ENCODE peak calls at places on chromosome 3, in ten cellular contexts. One of them, this sample, is unnamed.

GRCh38 chr3:116038968-116039950 is 406.0 kb downstream of the LSAMP start:
- DNase-seq in sigmoid colon: no peak
- DNase-seq in K562: peak
- DNase-seq in HCT116: no peak
- DNase-seq in transverse colon: no peak
- DNase-seq in H1: no peak
- DNase-seq in stomach: no peak
- DNase-seq in breast epithelium: no peak
- DNase-seq in upper lobe of left lung: no peak
- DNase-seq in suprapubic skin: no peak
- DNase-seq in this sample: no peak

GRCh38 chr3:177589921-177590336 is 392.6 kb upstream of the TBL1XR1 start:
- DNase-seq in K562: no peak
- DNase-seq in breast epithelium: no peak
- DNase-seq in stomach: no peak
- DNase-seq in transverse colon: no peak
- DNase-seq in HCT116: peak
- DNase-seq in sigmoid colon: no peak
- DNase-seq in H1: no peak
- DNase-seq in suprapubic skin: no peak
- DNase-seq in upper lobe of left lung: no peak
- DNase-seq in this sample: no peak

GRCh38 chr3:12004741-12005513 is 739 bp downstream of the SYN2 start:
- DNase-seq in stomach: no peak
- DNase-seq in upper lobe of left lung: peak
- DNase-seq in K562: no peak
- DNase-seq in H1: no peak
- DNase-seq in HCT116: no peak
- DNase-seq in sigmoid colon: no peak
- DNase-seq in suprapubic skin: no peak
- DNase-seq in transverse colon: no peak
- DNase-seq in breast epithelium: no peak
- DNase-seq in this sample: no peak

GRCh38 chr3:5195605-5196004 is 8.1 kb downstream of the EDEM1 start:
- DNase-seq in HCT116: no peak
- DNase-seq in suprapubic skin: no peak
- DNase-seq in sigmoid colon: no peak
- DNase-seq in transverse colon: no peak
- DNase-seq in K562: no peak
- DNase-seq in breast epithelium: peak
- DNase-seq in upper lobe of left lung: no peak
- DNase-seq in stomach: no peak
- DNase-seq in H1: no peak
- DNase-seq in this sample: no peak

GRCh38 chr3:185864767-185865166 is 39.9 kb upstream of the IGF2BP2 start:
- DNase-seq in HCT116: no peak
- DNase-seq in transverse colon: no peak
- DNase-seq in breast epithelium: no peak
- DNase-seq in suprapubic skin: no peak
- DNase-seq in sigmoid colon: no peak
- DNase-seq in stomach: no peak
- DNase-seq in upper lobe of left lung: no peak
- DNase-seq in K562: no peak
- DNase-seq in H1: no peak
- DNase-seq in this sample: no peak

GRCh38 chr3:43786102-43786952 is 95.6 kb downstream of the ABHD5 start:
- DNase-seq in upper lobe of left lung: no peak
- DNase-seq in transverse colon: no peak
- DNase-seq in HCT116: no peak
- DNase-seq in sigmoid colon: no peak
- DNase-seq in stomach: no peak
- DNase-seq in K562: no peak
- DNase-seq in suprapubic skin: no peak
- DNase-seq in H1: no peak
- DNase-seq in breast epithelium: no peak
- DNase-seq in this sample: no peak

GRCh38 chr3:57582470-57583168 is 14.5 kb downstream of the ARF4 start:
- DNase-seq in sigmoid colon: no peak
- DNase-seq in upper lobe of left lung: no peak
- DNase-seq in suprapubic skin: no peak
- DNase-seq in stomach: no peak
- DNase-seq in K562: no peak
- DNase-seq in breast epithelium: peak
- DNase-seq in HCT116: peak
- DNase-seq in H1: peak
- DNase-seq in transverse colon: no peak
- DNase-seq in this sample: no peak

GRCh38 chr3:22098000-22098399 is 347.0 kb upstream of the ZNF385D start:
- DNase-seq in sigmoid colon: no peak
- DNase-seq in breast epithelium: no peak
- DNase-seq in transverse colon: no peak
- DNase-seq in H1: no peak
- DNase-seq in upper lobe of left lung: no peak
- DNase-seq in HCT116: no peak
- DNase-seq in K562: no peak
- DNase-seq in suprapubic skin: no peak
- DNase-seq in stomach: no peak
- DNase-seq in this sample: no peak

GRCh38 chr3:151268267-151269235 is 9.8 kb downstream of the P2RY14 start:
- DNase-seq in upper lobe of left lung: no peak
- DNase-seq in transverse colon: peak
- DNase-seq in H1: no peak
- DNase-seq in suprapubic skin: no peak
- DNase-seq in HCT116: no peak
- DNase-seq in stomach: no peak
- DNase-seq in sigmoid colon: no peak
- DNase-seq in K562: no peak
- DNase-seq in breast epithelium: no peak
- DNase-seq in this sample: no peak

GRCh38 chr3:65733459-65733858 is 305.3 kb downstream of the MAGI1 start:
- DNase-seq in upper lobe of left lung: no peak
- DNase-seq in transverse colon: no peak
- DNase-seq in HCT116: no peak
- DNase-seq in H1: no peak
- DNase-seq in stomach: no peak
- DNase-seq in suprapubic skin: no peak
- DNase-seq in K562: no peak
- DNase-seq in breast epithelium: no peak
- DNase-seq in sigmoid colon: no peak
- DNase-seq in this sample: no peak

GRCh38 chr3:170523248-170523647 is 62.6 kb downstream of the SLC7A14 start:
- DNase-seq in sigmoid colon: no peak
- DNase-seq in HCT116: no peak
- DNase-seq in transverse colon: no peak
- DNase-seq in breast epithelium: no peak
- DNase-seq in H1: no peak
- DNase-seq in upper lobe of left lung: no peak
- DNase-seq in stomach: no peak
- DNase-seq in suprapubic skin: no peak
- DNase-seq in K562: no peak
- DNase-seq in this sample: no peak

GRCh38 chr3:175668300-175668699 is 809.2 kb downstream of the NAALADL2 start:
- DNase-seq in HCT116: no peak
- DNase-seq in K562: no peak
- DNase-seq in H1: no peak
- DNase-seq in breast epithelium: no peak
- DNase-seq in sigmoid colon: no peak
- DNase-seq in stomach: no peak
- DNase-seq in transverse colon: no peak
- DNase-seq in suprapubic skin: no peak
- DNase-seq in upper lobe of left lung: no peak
- DNase-seq in this sample: no peak

GRCh38 chr3:175659951-175660350 is 800.8 kb downstream of the NAALADL2 start:
- DNase-seq in H1: no peak
- DNase-seq in suprapubic skin: no peak
- DNase-seq in upper lobe of left lung: no peak
- DNase-seq in sigmoid colon: no peak
- DNase-seq in stomach: no peak
- DNase-seq in HCT116: no peak
- DNase-seq in K562: no peak
- DNase-seq in transverse colon: no peak
- DNase-seq in breast epithelium: no peak
- DNase-seq in this sample: no peak

GRCh38 chr3:175662815-175663214 is 803.7 kb downstream of the NAALADL2 start:
- DNase-seq in suprapubic skin: no peak
- DNase-seq in H1: no peak
- DNase-seq in K562: no peak
- DNase-seq in breast epithelium: no peak
- DNase-seq in sigmoid colon: no peak
- DNase-seq in upper lobe of left lung: no peak
- DNase-seq in transverse colon: no peak
- DNase-seq in HCT116: no peak
- DNase-seq in stomach: no peak
- DNase-seq in this sample: no peak

GRCh38 chr3:175670572-175670971 is 811.4 kb downstream of the NAALADL2 start:
- DNase-seq in stomach: no peak
- DNase-seq in upper lobe of left lung: no peak
- DNase-seq in H1: no peak
- DNase-seq in suprapubic skin: no peak
- DNase-seq in K562: no peak
- DNase-seq in sigmoid colon: no peak
- DNase-seq in breast epithelium: no peak
- DNase-seq in HCT116: no peak
- DNase-seq in transverse colon: no peak
- DNase-seq in this sample: no peak

DNA sequence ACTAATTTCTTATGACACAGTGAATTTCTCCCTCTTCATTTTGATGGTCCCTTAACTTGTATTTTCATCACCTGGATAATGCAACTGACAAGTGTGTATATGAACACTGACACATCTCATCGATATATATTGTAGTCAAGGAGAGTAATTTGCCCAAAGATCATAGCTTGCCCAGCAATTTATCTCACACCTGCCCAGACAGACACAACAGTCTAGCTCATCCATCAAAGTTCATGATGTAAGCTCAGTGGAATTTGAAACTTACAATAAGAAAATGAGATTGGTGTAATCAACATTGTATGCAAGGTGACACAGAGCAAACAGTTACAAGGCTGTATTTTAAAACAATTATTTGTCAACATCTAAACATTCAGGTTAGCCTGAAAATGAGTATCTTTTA is 805.8 kb downstream of the NAALADL2 start:
- DNase-seq in breast epithelium: no peak
- DNase-seq in H1: no peak
- DNase-seq in HCT116: no peak
- DNase-seq in K562: no peak
- DNase-seq in transverse colon: no peak
- DNase-seq in sigmoid colon: no peak
- DNase-seq in stomach: no peak
- DNase-seq in upper lobe of left lung: no peak
- DNase-seq in suprapubic skin: no peak
- DNase-seq in this sample: no peak
- TF ChIP-seq POLR2AphosphoS5 in breast epithelium: no peak
- TF ChIP-seq POLR2AphosphoS5 in H1: no peak
- TF ChIP-seq POLR2AphosphoS5 in HCT116: no peak
- TF ChIP-seq POLR2AphosphoS5 in K562: no peak
- TF ChIP-seq POLR2AphosphoS5 in transverse colon: no peak
- TF ChIP-seq POLR2AphosphoS5 in sigmoid colon: no peak
- TF ChIP-seq POLR2AphosphoS5 in stomach: no peak
- TF ChIP-seq POLR2AphosphoS5 in upper lobe of left lung: no peak
- TF ChIP-seq POLR2AphosphoS5 in suprapubic skin: no peak
- TF ChIP-seq POLR2AphosphoS5 in this sample: no peak

DNA sequence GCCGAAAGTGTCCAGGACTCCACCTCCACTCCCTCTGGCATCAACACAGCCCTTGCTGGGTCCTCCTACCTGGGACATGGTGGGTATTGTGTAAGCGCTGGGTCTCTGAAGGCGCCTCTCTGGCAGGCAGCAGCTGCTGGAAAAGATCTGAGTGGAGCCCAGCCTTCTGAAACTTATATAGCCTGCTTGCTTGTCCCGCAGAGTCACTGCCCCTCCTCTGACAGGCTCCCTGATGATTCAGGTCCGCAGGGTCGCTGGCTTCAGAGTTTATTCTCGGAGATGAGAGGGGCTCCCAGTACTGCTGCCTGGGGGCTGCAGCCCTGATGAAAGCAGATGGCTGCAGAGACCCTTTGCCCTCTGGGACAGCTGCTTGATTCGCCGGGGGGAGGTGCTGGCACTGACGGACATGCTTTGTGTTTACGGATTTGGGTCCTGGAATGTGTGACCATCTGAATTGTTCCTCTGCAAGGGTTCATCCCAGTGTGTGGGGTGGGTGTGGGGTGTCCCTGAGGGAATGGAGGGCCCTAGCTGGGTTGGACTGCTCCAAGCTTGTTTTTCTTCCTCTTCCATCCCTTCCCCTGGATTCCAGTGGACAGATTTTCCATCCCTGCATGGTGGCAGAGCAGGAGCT is at the start of gene MUSTN1:
- DNase-seq in upper lobe of left lung: no peak
- DNase-seq in transverse colon: no peak
- DNase-seq in suprapubic skin: no peak
- DNase-seq in K562: no peak
- DNase-seq in HCT116: no peak
- DNase-seq in stomach: no peak
- DNase-seq in breast epithelium: peak
- DNase-seq in H1: no peak
- DNase-seq in sigmoid colon: peak
- DNase-seq in this sample: no peak
- TF ChIP-seq POLR2A in upper lobe of left lung: no peak
- TF ChIP-seq POLR2A in transverse colon: no peak
- TF ChIP-seq POLR2A in suprapubic skin: no peak
- TF ChIP-seq POLR2A in K562: no peak
- TF ChIP-seq POLR2A in HCT116: no peak
- TF ChIP-seq POLR2A in stomach: no peak
- TF ChIP-seq POLR2A in breast epithelium: no peak
- TF ChIP-seq POLR2A in H1: no peak
- TF ChIP-seq POLR2A in sigmoid colon: no peak
- TF ChIP-seq POLR2A in this sample: no peak

DNA sequence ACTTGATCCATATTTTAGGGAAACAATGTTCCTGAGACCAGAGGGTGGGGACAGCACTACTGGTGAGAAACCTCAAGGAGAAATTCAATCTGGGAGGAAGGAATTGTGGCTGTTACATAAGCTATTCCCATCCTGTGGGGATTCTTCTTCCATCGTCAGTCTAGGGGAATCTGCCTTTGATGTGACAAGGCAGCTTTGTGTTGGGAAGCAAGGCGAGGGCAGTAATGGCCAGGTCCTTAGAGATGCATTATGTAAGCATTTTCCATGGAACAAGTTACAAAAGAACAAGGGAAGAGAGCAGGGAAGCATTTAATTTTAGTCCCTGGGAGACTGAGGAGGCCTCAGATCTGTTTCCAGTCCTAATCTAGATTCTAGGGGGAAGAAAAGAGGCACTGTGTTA is 219.2 kb upstream of the TTC14 start:
- DNase-seq in H1: no peak
- DNase-seq in HCT116: no peak
- DNase-seq in suprapubic skin: no peak
- DNase-seq in stomach: no peak
- DNase-seq in upper lobe of left lung: no peak
- DNase-seq in sigmoid colon: no peak
- DNase-seq in K562: no peak
- DNase-seq in transverse colon: no peak
- DNase-seq in breast epithelium: no peak
- DNase-seq in this sample: no peak
- H3K27ac ChIP-seq in H1: no peak
- H3K27ac ChIP-seq in HCT116: no peak
- H3K27ac ChIP-seq in suprapubic skin: no peak
- H3K27ac ChIP-seq in stomach: no peak
- H3K27ac ChIP-seq in upper lobe of left lung: no peak
- H3K27ac ChIP-seq in sigmoid colon: no peak
- H3K27ac ChIP-seq in K562: no peak
- H3K27ac ChIP-seq in transverse colon: no peak
- H3K27ac ChIP-seq in breast epithelium: no peak
- H3K27ac ChIP-seq in this sample: no peak

GRCh38 chr3:127017781-127018180 is 34.9 kb downstream of the PLXNA1 start:
- DNase-seq in stomach: no peak
- DNase-seq in H1: no peak
- DNase-seq in breast epithelium: no peak
- DNase-seq in sigmoid colon: no peak
- DNase-seq in upper lobe of left lung: peak
- DNase-seq in suprapubic skin: no peak
- DNase-seq in transverse colon: no peak
- DNase-seq in K562: no peak
- DNase-seq in HCT116: no peak
- DNase-seq in this sample: no peak
- TF ChIP-seq POLR2AphosphoS5 in stomach: no peak
- TF ChIP-seq POLR2AphosphoS5 in H1: no peak
- TF ChIP-seq POLR2AphosphoS5 in breast epithelium: no peak
- TF ChIP-seq POLR2AphosphoS5 in sigmoid colon: no peak
- TF ChIP-seq POLR2AphosphoS5 in upper lobe of left lung: no peak
- TF ChIP-seq POLR2AphosphoS5 in suprapubic skin: no peak
- TF ChIP-seq POLR2AphosphoS5 in transverse colon: no peak
- TF ChIP-seq POLR2AphosphoS5 in K562: no peak
- TF ChIP-seq POLR2AphosphoS5 in HCT116: no peak
- TF ChIP-seq POLR2AphosphoS5 in this sample: no peak